ENCODE peak calls at places on chromosomes 12 and 14, in eight cellular contexts. One of them, this sample, is unnamed.

GRCh38 chr14:33679461-33680225 is 271.2 kb downstream of the EGLN3 start:
- DNase-seq in SK-N-SH: no peak
- DNase-seq in thyroid gland: no peak
- DNase-seq in GM23338: no peak
- DNase-seq in heart right ventricle: no peak
- DNase-seq in esophagus squamous epithelium: no peak
- DNase-seq in CD8-positive, alpha-beta T cell: no peak
- DNase-seq in testis: no peak
- DNase-seq in this sample: no peak

GRCh38 chr14:54686219-54686870 is 119.4 kb downstream of the SAMD4A start:
- DNase-seq in SK-N-SH: no peak
- DNase-seq in thyroid gland: no peak
- DNase-seq in GM23338: no peak
- DNase-seq in heart right ventricle: peak; percentile 82
- DNase-seq in esophagus squamous epithelium: no peak
- DNase-seq in CD8-positive, alpha-beta T cell: no peak
- DNase-seq in testis: peak; percentile 55
- DNase-seq in this sample: no peak

GRCh38 chr12:16588812-16589211 is 17.1 kb downstream of the LMO3 start:
- DNase-seq in SK-N-SH: no peak
- DNase-seq in thyroid gland: no peak
- DNase-seq in GM23338: no peak
- DNase-seq in heart right ventricle: no peak
- DNase-seq in esophagus squamous epithelium: no peak
- DNase-seq in CD8-positive, alpha-beta T cell: no peak
- DNase-seq in testis: no peak
- DNase-seq in this sample: no peak

GRCh38 chr14:21263284-21264024 is 5.8 kb downstream of the HNRNPC start:
- DNase-seq in SK-N-SH: no peak
- DNase-seq in thyroid gland: no peak
- DNase-seq in GM23338: no peak
- DNase-seq in heart right ventricle: no peak
- DNase-seq in esophagus squamous epithelium: no peak
- DNase-seq in CD8-positive, alpha-beta T cell: no peak
- DNase-seq in testis: no peak
- DNase-seq in this sample: no peak

GRCh38 chr14:100875861-100876590 is 27.5 kb downstream of the RTL1 start:
- DNase-seq in SK-N-SH: no peak
- DNase-seq in thyroid gland: no peak
- DNase-seq in GM23338: no peak
- DNase-seq in heart right ventricle: no peak
- DNase-seq in esophagus squamous epithelium: no peak
- DNase-seq in CD8-positive, alpha-beta T cell: no peak
- DNase-seq in testis: no peak
- DNase-seq in this sample: no peak

GRCh38 chr12:131028587-131029338 is 75.1 kb downstream of the ADGRD1 start:
- DNase-seq in SK-N-SH: no peak
- DNase-seq in thyroid gland: peak; percentile 81
- DNase-seq in GM23338: no peak
- DNase-seq in heart right ventricle: no peak
- DNase-seq in esophagus squamous epithelium: no peak
- DNase-seq in CD8-positive, alpha-beta T cell: no peak
- DNase-seq in testis: no peak
- DNase-seq in this sample: no peak

GRCh38 chr12:101564912-101565311 is 29.9 kb upstream of the MYBPC1 start:
- DNase-seq in SK-N-SH: peak; percentile 1
- DNase-seq in thyroid gland: no peak
- DNase-seq in GM23338: peak; percentile 51
- DNase-seq in heart right ventricle: no peak
- DNase-seq in esophagus squamous epithelium: no peak
- DNase-seq in CD8-positive, alpha-beta T cell: no peak
- DNase-seq in testis: no peak
- DNase-seq in this sample: no peak

GRCh38 chr14:102645746-102646440 is 53.4 kb downstream of the RCOR1 start:
- DNase-seq in SK-N-SH: no peak
- DNase-seq in thyroid gland: no peak
- DNase-seq in GM23338: no peak
- DNase-seq in heart right ventricle: no peak
- DNase-seq in esophagus squamous epithelium: no peak
- DNase-seq in CD8-positive, alpha-beta T cell: no peak
- DNase-seq in testis: no peak
- DNase-seq in this sample: no peak

GRCh38 chr14:104202259-104203070 is 64.1 kb downstream of the KIF26A start:
- DNase-seq in SK-N-SH: peak; percentile 91
- DNase-seq in thyroid gland: peak; percentile 92
- DNase-seq in GM23338: no peak
- DNase-seq in heart right ventricle: no peak
- DNase-seq in esophagus squamous epithelium: no peak
- DNase-seq in CD8-positive, alpha-beta T cell: no peak
- DNase-seq in testis: peak; percentile 86
- DNase-seq in this sample: no peak

GRCh38 chr14:34243401-34243800 is 218.6 kb downstream of the SPTSSA start:
- DNase-seq in SK-N-SH: no peak
- DNase-seq in thyroid gland: no peak
- DNase-seq in GM23338: no peak
- DNase-seq in heart right ventricle: no peak
- DNase-seq in esophagus squamous epithelium: no peak
- DNase-seq in CD8-positive, alpha-beta T cell: no peak
- DNase-seq in testis: no peak
- DNase-seq in this sample: no peak

GRCh38 chr12:10673660-10674384 is at the start of gene STYK1:
- DNase-seq in SK-N-SH: peak; percentile 50
- DNase-seq in thyroid gland: peak; percentile 46
- DNase-seq in GM23338: peak; percentile 92
- DNase-seq in heart right ventricle: peak; percentile 12
- DNase-seq in esophagus squamous epithelium: no peak
- DNase-seq in CD8-positive, alpha-beta T cell: peak; percentile 64
- DNase-seq in testis: peak; percentile 78
- DNase-seq in this sample: peak; percentile 79

GRCh38 chr14:104588066-104588857 is 8.7 kb downstream of the C14orf180 start:
- DNase-seq in SK-N-SH: peak; percentile 67
- DNase-seq in thyroid gland: no peak
- DNase-seq in GM23338: peak; percentile 18
- DNase-seq in heart right ventricle: no peak
- DNase-seq in esophagus squamous epithelium: no peak
- DNase-seq in CD8-positive, alpha-beta T cell: no peak
- DNase-seq in testis: no peak
- DNase-seq in this sample: no peak

GRCh38 chr12:20629414-20630156 is 65.5 kb upstream of the SLCO1C1 start:
- DNase-seq in SK-N-SH: no peak
- DNase-seq in thyroid gland: peak; percentile 68
- DNase-seq in GM23338: peak; percentile 21
- DNase-seq in heart right ventricle: peak; percentile 35
- DNase-seq in esophagus squamous epithelium: no peak
- DNase-seq in CD8-positive, alpha-beta T cell: no peak
- DNase-seq in testis: no peak
- DNase-seq in this sample: no peak

GRCh38 chr12:47164730-47165439 is 85.1 kb upstream of the AMIGO2 start:
- DNase-seq in SK-N-SH: no peak
- DNase-seq in thyroid gland: no peak
- DNase-seq in GM23338: no peak
- DNase-seq in heart right ventricle: no peak
- DNase-seq in esophagus squamous epithelium: no peak
- DNase-seq in CD8-positive, alpha-beta T cell: no peak
- DNase-seq in testis: no peak
- DNase-seq in this sample: no peak

DNA sequence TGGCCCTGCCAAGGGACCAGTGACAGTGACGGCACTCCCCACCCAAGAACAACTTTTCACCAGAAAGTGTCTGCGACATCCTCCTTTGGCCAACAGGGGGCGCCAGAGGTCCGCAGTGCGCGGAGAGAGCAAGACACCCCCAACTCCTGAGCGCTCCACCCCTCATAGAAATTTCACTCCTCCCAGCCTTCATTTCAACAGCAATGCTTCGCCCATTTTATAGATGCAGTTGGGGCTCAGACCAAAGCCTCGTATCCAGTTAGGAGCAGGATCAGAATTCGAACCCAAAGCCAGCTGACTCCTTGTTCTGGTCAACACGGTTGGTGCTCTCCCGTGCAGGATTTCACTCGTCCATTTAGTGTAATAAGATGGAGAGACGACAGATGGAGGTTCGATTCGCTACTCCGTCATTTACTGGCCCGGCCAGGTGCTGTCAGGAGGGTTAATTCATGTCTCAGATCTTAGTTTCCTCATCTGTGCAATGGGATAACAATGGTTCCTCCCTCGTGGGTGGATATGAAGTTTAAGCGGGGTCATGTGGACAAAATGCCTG is 2.4 kb upstream of the POP5 start:
- DNase-seq in SK-N-SH: peak; percentile 85
- DNase-seq in thyroid gland: peak; percentile 75
- DNase-seq in GM23338: peak; percentile 90
- DNase-seq in heart right ventricle: peak; percentile 64
- DNase-seq in esophagus squamous epithelium: no peak
- DNase-seq in CD8-positive, alpha-beta T cell: peak; percentile 78
- DNase-seq in testis: peak; percentile 80
- DNase-seq in this sample: peak; percentile 75
- TF ChIP-seq CTCF in SK-N-SH: peak; percentile 97
- TF ChIP-seq CTCF in thyroid gland: peak; percentile 89
- TF ChIP-seq CTCF in GM23338: peak; percentile 97
- TF ChIP-seq CTCF in heart right ventricle: peak; percentile 86
- TF ChIP-seq CTCF in esophagus squamous epithelium: peak; percentile 85
- TF ChIP-seq CTCF in CD8-positive, alpha-beta T cell: peak; percentile 95
- TF ChIP-seq CTCF in testis: peak; percentile 90
- TF ChIP-seq CTCF in this sample: peak; percentile 89

GRCh38 chr12:76618031-76618430 is 58.5 kb upstream of the OSBPL8 start:
- DNase-seq in SK-N-SH: no peak
- DNase-seq in thyroid gland: no peak
- DNase-seq in GM23338: no peak
- DNase-seq in heart right ventricle: no peak
- DNase-seq in esophagus squamous epithelium: no peak
- DNase-seq in CD8-positive, alpha-beta T cell: no peak
- DNase-seq in testis: no peak
- DNase-seq in this sample: no peak
- H3K4me3 ChIP-seq in SK-N-SH: no peak overlapping the region
- H3K4me3 ChIP-seq in thyroid gland: no peak overlapping the region
- H3K4me3 ChIP-seq in GM23338: no peak overlapping the region
- H3K4me3 ChIP-seq in heart right ventricle: no peak overlapping the region
- H3K4me3 ChIP-seq in esophagus squamous epithelium: no peak overlapping the region
- H3K4me3 ChIP-seq in CD8-positive, alpha-beta T cell: no peak overlapping the region
- H3K4me3 ChIP-seq in testis: no peak overlapping the region
- H3K4me3 ChIP-seq in this sample: no peak overlapping the region

DNA sequence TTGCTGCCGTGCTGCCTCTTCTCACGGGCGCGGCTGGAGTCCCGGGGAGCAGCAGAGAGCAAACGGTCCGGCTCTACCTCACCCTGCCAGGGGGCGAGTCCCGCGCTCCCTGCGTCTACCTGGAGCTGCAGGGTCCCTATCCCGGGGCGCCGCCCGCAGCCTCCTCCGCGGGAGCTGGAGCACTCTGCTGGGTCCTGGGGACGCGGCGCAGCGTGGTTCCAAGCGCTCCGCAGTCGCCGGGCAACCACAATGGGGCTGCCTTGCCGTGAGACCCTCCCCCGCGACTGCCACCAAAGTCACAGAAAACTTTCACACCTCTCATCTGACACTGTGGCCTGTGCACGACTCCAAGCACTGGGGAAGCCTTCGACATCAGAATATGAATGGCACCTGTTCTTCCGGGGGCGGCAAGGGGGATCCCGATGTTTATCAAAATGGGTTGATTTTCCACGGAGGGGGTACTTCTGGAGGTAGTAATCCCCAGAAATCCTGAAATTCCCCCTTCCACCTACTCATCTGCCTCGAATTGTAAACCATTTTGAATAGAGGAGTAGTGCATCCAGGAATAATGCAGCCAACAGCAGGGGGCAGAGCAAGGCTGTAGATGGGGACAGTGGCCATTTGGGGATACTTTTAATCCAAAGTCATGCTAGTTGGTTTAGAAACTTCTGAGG is at the start of gene C12orf42:
- DNase-seq in SK-N-SH: peak; percentile 74
- DNase-seq in thyroid gland: peak; percentile 8
- DNase-seq in GM23338: peak; percentile 72
- DNase-seq in heart right ventricle: no peak
- DNase-seq in esophagus squamous epithelium: no peak
- DNase-seq in CD8-positive, alpha-beta T cell: no peak
- DNase-seq in testis: peak; percentile 54
- DNase-seq in this sample: peak; percentile 74
- H3K27ac ChIP-seq in SK-N-SH: no peak within 1 kb of the TSS
- H3K27ac ChIP-seq in thyroid gland: no peak within 1 kb of the TSS
- H3K27ac ChIP-seq in GM23338: no peak within 1 kb of the TSS
- H3K27ac ChIP-seq in heart right ventricle: no peak within 1 kb of the TSS
- H3K27ac ChIP-seq in esophagus squamous epithelium: no peak within 1 kb of the TSS
- H3K27ac ChIP-seq in CD8-positive, alpha-beta T cell: peak within 1 kb of the TSS; percentile 46
- H3K27ac ChIP-seq in testis: no peak within 1 kb of the TSS
- H3K27ac ChIP-seq in this sample: peak within 1 kb of the TSS; percentile 23

GRCh38 chr14:31508140-31508539 is 20.3 kb upstream of the GPR33 start:
- DNase-seq in SK-N-SH: no peak
- DNase-seq in thyroid gland: no peak
- DNase-seq in GM23338: no peak
- DNase-seq in heart right ventricle: no peak
- DNase-seq in esophagus squamous epithelium: no peak
- DNase-seq in CD8-positive, alpha-beta T cell: no peak
- DNase-seq in testis: no peak
- DNase-seq in this sample: no peak

GRCh38 chr14:31510855-31511254 is 23.0 kb upstream of the GPR33 start:
- DNase-seq in SK-N-SH: no peak
- DNase-seq in thyroid gland: no peak
- DNase-seq in GM23338: no peak
- DNase-seq in heart right ventricle: no peak
- DNase-seq in esophagus squamous epithelium: no peak
- DNase-seq in CD8-positive, alpha-beta T cell: no peak
- DNase-seq in testis: no peak
- DNase-seq in this sample: no peak

GRCh38 chr14:31505411-31505810 is 17.6 kb upstream of the GPR33 start:
- DNase-seq in SK-N-SH: no peak
- DNase-seq in thyroid gland: no peak
- DNase-seq in GM23338: no peak
- DNase-seq in heart right ventricle: no peak
- DNase-seq in esophagus squamous epithelium: no peak
- DNase-seq in CD8-positive, alpha-beta T cell: no peak
- DNase-seq in testis: no peak
- DNase-seq in this sample: no peak

GRCh38 chr14:31510222-31510621 is 22.4 kb upstream of the GPR33 start:
- DNase-seq in SK-N-SH: peak; percentile 33
- DNase-seq in thyroid gland: no peak
- DNase-seq in GM23338: peak; percentile 46
- DNase-seq in heart right ventricle: no peak
- DNase-seq in esophagus squamous epithelium: no peak
- DNase-seq in CD8-positive, alpha-beta T cell: no peak
- DNase-seq in testis: no peak
- DNase-seq in this sample: no peak
- TF ChIP-seq CTCF in SK-N-SH: peak; percentile 79
- TF ChIP-seq CTCF in thyroid gland: peak; percentile 69
- TF ChIP-seq CTCF in GM23338: peak; percentile 94
- TF ChIP-seq CTCF in heart right ventricle: peak; percentile 71
- TF ChIP-seq CTCF in esophagus squamous epithelium: peak; percentile 70
- TF ChIP-seq CTCF in CD8-positive, alpha-beta T cell: peak; percentile 77
- TF ChIP-seq CTCF in testis: peak; percentile 41
- TF ChIP-seq CTCF in this sample: no peak

GRCh38 chr14:70808023-70808401 is 1.3 kb downstream of the MAP3K9 start:
- DNase-seq in SK-N-SH: peak; percentile 54
- DNase-seq in thyroid gland: peak; percentile 62
- DNase-seq in GM23338: peak; percentile 85
- DNase-seq in heart right ventricle: no peak
- DNase-seq in esophagus squamous epithelium: no peak
- DNase-seq in CD8-positive, alpha-beta T cell: peak; percentile 44
- DNase-seq in testis: no peak
- DNase-seq in this sample: peak; percentile 61
- H3K4me3 ChIP-seq in SK-N-SH: peak overlapping the region; percentile 77
- H3K4me3 ChIP-seq in thyroid gland: no peak overlapping the region
- H3K4me3 ChIP-seq in GM23338: peak overlapping the region; percentile 81
- H3K4me3 ChIP-seq in heart right ventricle: peak overlapping the region; percentile 79
- H3K4me3 ChIP-seq in esophagus squamous epithelium: peak overlapping the region; percentile 89
- H3K4me3 ChIP-seq in CD8-positive, alpha-beta T cell: peak overlapping the region; percentile 65
- H3K4me3 ChIP-seq in testis: no peak overlapping the region
- H3K4me3 ChIP-seq in this sample: peak overlapping the region; percentile 65